ENCODE peak calls at places on chromosome 17, in six cellular contexts. One of them, this sample, is unnamed.
A peak's percentile ranks its signal among the peaks of the same experiment; 100 is the strongest.

GRCh38 chr17:79388556-79389295 is 222.1 kb downstream of the RBFOX3 start:
- DNase-seq in AG10803: peak; percentile 38
- DNase-seq in A549: peak; percentile 93
- DNase-seq in astrocyte of the spinal cord: peak; percentile 12
- DNase-seq in prostate gland: peak; percentile 39
- DNase-seq in lower leg skin: no peak
- DNase-seq in this sample: peak; percentile 19

GRCh38 chr17:50993544-50993943 is 127.1 kb downstream of the SPAG9 start:
- DNase-seq in AG10803: no peak
- DNase-seq in A549: no peak
- DNase-seq in astrocyte of the spinal cord: no peak
- DNase-seq in prostate gland: no peak
- DNase-seq in lower leg skin: no peak
- DNase-seq in this sample: no peak

GRCh38 chr17:75601057-75601987 is 13.7 kb downstream of the MYO15B start:
- DNase-seq in AG10803: peak; percentile 20
- DNase-seq in A549: peak; percentile 82
- DNase-seq in astrocyte of the spinal cord: no peak
- DNase-seq in prostate gland: no peak
- DNase-seq in lower leg skin: no peak
- DNase-seq in this sample: peak; percentile 29

GRCh38 chr17:46811978-46812583 is 6.4 kb downstream of the WNT3 start:
- DNase-seq in AG10803: peak; percentile 88
- DNase-seq in A549: no peak
- DNase-seq in astrocyte of the spinal cord: peak; percentile 54
- DNase-seq in prostate gland: no peak
- DNase-seq in lower leg skin: no peak
- DNase-seq in this sample: peak; percentile 44

GRCh38 chr17:43118679-43119615 is 6.2 kb downstream of the BRCA1 start:
- DNase-seq in AG10803: no peak
- DNase-seq in A549: no peak
- DNase-seq in astrocyte of the spinal cord: no peak
- DNase-seq in prostate gland: no peak
- DNase-seq in lower leg skin: no peak
- DNase-seq in this sample: peak; percentile 40

GRCh38 chr17:40068129-40068581 is 5.4 kb downstream of the THRA start:
- DNase-seq in AG10803: no peak
- DNase-seq in A549: no peak
- DNase-seq in astrocyte of the spinal cord: no peak
- DNase-seq in prostate gland: no peak
- DNase-seq in lower leg skin: no peak
- DNase-seq in this sample: no peak

GRCh38 chr17:48023408-48024148 is 14.0 kb downstream of the COPZ2 start:
- DNase-seq in AG10803: peak; percentile 77
- DNase-seq in A549: peak; percentile 91
- DNase-seq in astrocyte of the spinal cord: peak; percentile 59
- DNase-seq in prostate gland: peak; percentile 87
- DNase-seq in lower leg skin: peak; percentile 95
- DNase-seq in this sample: no peak

GRCh38 chr17:47802341-47803022 is 19.1 kb downstream of the OSBPL7 start:
- DNase-seq in AG10803: peak; percentile 22
- DNase-seq in A549: peak; percentile 92
- DNase-seq in astrocyte of the spinal cord: peak; percentile 48
- DNase-seq in prostate gland: peak; percentile 32
- DNase-seq in lower leg skin: peak; percentile 82
- DNase-seq in this sample: peak; percentile 48

GRCh38 chr17:80983545-80983944 is 8.1 kb upstream of the CHMP6 start:
- DNase-seq in AG10803: no peak
- DNase-seq in A549: no peak
- DNase-seq in astrocyte of the spinal cord: no peak
- DNase-seq in prostate gland: no peak
- DNase-seq in lower leg skin: no peak
- DNase-seq in this sample: no peak

GRCh38 chr17:7476951-7477350 is 2.5 kb downstream of the ZBTB4 start:
- DNase-seq in AG10803: no peak
- DNase-seq in A549: no peak
- DNase-seq in astrocyte of the spinal cord: no peak
- DNase-seq in prostate gland: no peak
- DNase-seq in lower leg skin: no peak
- DNase-seq in this sample: no peak

GRCh38 chr17:31549121-31549524 is 157.6 kb downstream of the RAB11FIP4 start:
- DNase-seq in AG10803: no peak
- DNase-seq in A549: peak; percentile 70
- DNase-seq in astrocyte of the spinal cord: no peak
- DNase-seq in prostate gland: no peak
- DNase-seq in lower leg skin: no peak
- DNase-seq in this sample: no peak

GRCh38 chr17:50101346-50102163 is 6.4 kb downstream of the PDK2 start:
- DNase-seq in AG10803: peak; percentile 64
- DNase-seq in A549: no peak
- DNase-seq in astrocyte of the spinal cord: no peak
- DNase-seq in prostate gland: no peak
- DNase-seq in lower leg skin: no peak
- DNase-seq in this sample: peak; percentile 67

GRCh38 chr17:49508061-49508865 is 13.2 kb downstream of the NGFR start:
- DNase-seq in AG10803: peak; percentile 58
- DNase-seq in A549: peak; percentile 78
- DNase-seq in astrocyte of the spinal cord: no peak
- DNase-seq in prostate gland: peak; percentile 90
- DNase-seq in lower leg skin: no peak
- DNase-seq in this sample: peak; percentile 48

GRCh38 chr17:10041916-10042588 is 137.0 kb upstream of the RCVRN start:
- DNase-seq in AG10803: peak; percentile 28
- DNase-seq in A549: no peak
- DNase-seq in astrocyte of the spinal cord: no peak
- DNase-seq in prostate gland: no peak
- DNase-seq in lower leg skin: no peak
- DNase-seq in this sample: no peak

GRCh38 chr17:4950757-4951204 is at the start of gene ENO3:
- DNase-seq in AG10803: no peak
- DNase-seq in A549: peak; percentile 40
- DNase-seq in astrocyte of the spinal cord: no peak
- DNase-seq in prostate gland: no peak
- DNase-seq in lower leg skin: no peak
- DNase-seq in this sample: no peak

GRCh38 chr17:17740627-17741237 is 59.5 kb downstream of the RAI1 start:
- DNase-seq in AG10803: no peak
- DNase-seq in A549: no peak
- DNase-seq in astrocyte of the spinal cord: peak; percentile 31
- DNase-seq in prostate gland: no peak
- DNase-seq in lower leg skin: no peak
- DNase-seq in this sample: no peak

GRCh38 chr17:42797067-42798007 is 1.2 kb downstream of the COA3 start:
- DNase-seq in AG10803: no peak
- DNase-seq in A549: no peak
- DNase-seq in astrocyte of the spinal cord: no peak
- DNase-seq in prostate gland: no peak
- DNase-seq in lower leg skin: no peak
- DNase-seq in this sample: no peak

GRCh38 chr17:35293151-35293837 is 50.4 kb downstream of the SLFN5 start:
- DNase-seq in AG10803: peak; percentile 44
- DNase-seq in A549: no peak
- DNase-seq in astrocyte of the spinal cord: no peak
- DNase-seq in prostate gland: no peak
- DNase-seq in lower leg skin: no peak
- DNase-seq in this sample: no peak

GRCh38 chr17:12773153-12773552 is 16.1 kb upstream of the ARHGAP44 start:
- DNase-seq in AG10803: no peak
- DNase-seq in A549: no peak
- DNase-seq in astrocyte of the spinal cord: no peak
- DNase-seq in prostate gland: no peak
- DNase-seq in lower leg skin: no peak
- DNase-seq in this sample: no peak

GRCh38 chr17:47120521-47121095 is 68.5 kb downstream of the CDC27 start:
- DNase-seq in AG10803: peak; percentile 60
- DNase-seq in A549: no peak
- DNase-seq in astrocyte of the spinal cord: peak; percentile 40
- DNase-seq in prostate gland: no peak
- DNase-seq in lower leg skin: no peak
- DNase-seq in this sample: peak; percentile 36

GRCh38 chr17:7261377-7262191 is 694 bp downstream of the CLDN7 start:
- DNase-seq in AG10803: no peak
- DNase-seq in A549: no peak
- DNase-seq in astrocyte of the spinal cord: no peak
- DNase-seq in prostate gland: no peak
- DNase-seq in lower leg skin: no peak
- DNase-seq in this sample: no peak

GRCh38 chr17:78952706-78953105 is 27.0 kb downstream of the LGALS3BP start:
- DNase-seq in AG10803: no peak
- DNase-seq in A549: no peak
- DNase-seq in astrocyte of the spinal cord: no peak
- DNase-seq in prostate gland: no peak
- DNase-seq in lower leg skin: no peak
- DNase-seq in this sample: no peak

GRCh38 chr17:78484300-78485159 is 92.7 kb downstream of the DNAH17 start:
- DNase-seq in AG10803: peak; percentile 19
- DNase-seq in A549: peak; percentile 93
- DNase-seq in astrocyte of the spinal cord: no peak
- DNase-seq in prostate gland: no peak
- DNase-seq in lower leg skin: no peak
- DNase-seq in this sample: peak; percentile 2

GRCh38 chr17:79182176-79183160 is 107.8 kb downstream of the ENGASE start:
- DNase-seq in AG10803: no peak
- DNase-seq in A549: no peak
- DNase-seq in astrocyte of the spinal cord: no peak
- DNase-seq in prostate gland: no peak
- DNase-seq in lower leg skin: no peak
- DNase-seq in this sample: no peak

GRCh38 chr17:64262422-64263260 is at the start of gene TEX2:
- DNase-seq in AG10803: no peak
- DNase-seq in A549: peak; percentile 59
- DNase-seq in astrocyte of the spinal cord: peak; percentile 19
- DNase-seq in prostate gland: peak; percentile 54
- DNase-seq in lower leg skin: peak; percentile 93
- DNase-seq in this sample: peak; percentile 28

GRCh38 chr17:48044851-48045250 is 3.3 kb upstream of the NFE2L1 start:
- DNase-seq in AG10803: no peak
- DNase-seq in A549: no peak
- DNase-seq in astrocyte of the spinal cord: no peak
- DNase-seq in prostate gland: no peak
- DNase-seq in lower leg skin: no peak
- DNase-seq in this sample: no peak

GRCh38 chr17:7475764-7476422 is 3.5 kb downstream of the ZBTB4 start:
- DNase-seq in AG10803: peak; percentile 83
- DNase-seq in A549: no peak
- DNase-seq in astrocyte of the spinal cord: no peak
- DNase-seq in prostate gland: no peak
- DNase-seq in lower leg skin: peak; percentile 95
- DNase-seq in this sample: peak; percentile 83

GRCh38 chr17:7856081-7856791 is 1.1 kb downstream of the NAA38 start:
- DNase-seq in AG10803: peak; percentile 20
- DNase-seq in A549: no peak
- DNase-seq in astrocyte of the spinal cord: peak; percentile 12
- DNase-seq in prostate gland: peak; percentile 53
- DNase-seq in lower leg skin: peak; percentile 90
- DNase-seq in this sample: no peak

GRCh38 chr17:49359990-49360795 is 1.9 kb downstream of the ZNF652 start:
- DNase-seq in AG10803: no peak
- DNase-seq in A549: no peak
- DNase-seq in astrocyte of the spinal cord: no peak
- DNase-seq in prostate gland: no peak
- DNase-seq in lower leg skin: peak; percentile 72
- DNase-seq in this sample: peak; percentile 42

GRCh38 chr17:28404461-28404811 is 1.6 kb downstream of the SLC46A1 start:
- DNase-seq in AG10803: no peak
- DNase-seq in A549: no peak
- DNase-seq in astrocyte of the spinal cord: no peak
- DNase-seq in prostate gland: no peak
- DNase-seq in lower leg skin: no peak
- DNase-seq in this sample: no peak
- H3K4me3 ChIP-seq in AG10803: no peak overlapping the region
- H3K4me3 ChIP-seq in A549: no peak overlapping the region
- H3K4me3 ChIP-seq in astrocyte of the spinal cord: no peak overlapping the region
- H3K4me3 ChIP-seq in prostate gland: no peak overlapping the region
- H3K4me3 ChIP-seq in lower leg skin: no peak overlapping the region
- H3K4me3 ChIP-seq in this sample: no peak overlapping the region

GRCh38 chr17:76872874-76873221 is 4.6 kb downstream of the MGAT5B start:
- DNase-seq in AG10803: no peak
- DNase-seq in A549: no peak
- DNase-seq in astrocyte of the spinal cord: no peak
- DNase-seq in prostate gland: no peak
- DNase-seq in lower leg skin: no peak
- DNase-seq in this sample: no peak
- H3K4me3 ChIP-seq in AG10803: no peak overlapping the region
- H3K4me3 ChIP-seq in A549: peak overlapping the region; percentile 13
- H3K4me3 ChIP-seq in astrocyte of the spinal cord: no peak overlapping the region
- H3K4me3 ChIP-seq in prostate gland: no peak overlapping the region
- H3K4me3 ChIP-seq in lower leg skin: no peak overlapping the region
- H3K4me3 ChIP-seq in this sample: no peak overlapping the region

DNA sequence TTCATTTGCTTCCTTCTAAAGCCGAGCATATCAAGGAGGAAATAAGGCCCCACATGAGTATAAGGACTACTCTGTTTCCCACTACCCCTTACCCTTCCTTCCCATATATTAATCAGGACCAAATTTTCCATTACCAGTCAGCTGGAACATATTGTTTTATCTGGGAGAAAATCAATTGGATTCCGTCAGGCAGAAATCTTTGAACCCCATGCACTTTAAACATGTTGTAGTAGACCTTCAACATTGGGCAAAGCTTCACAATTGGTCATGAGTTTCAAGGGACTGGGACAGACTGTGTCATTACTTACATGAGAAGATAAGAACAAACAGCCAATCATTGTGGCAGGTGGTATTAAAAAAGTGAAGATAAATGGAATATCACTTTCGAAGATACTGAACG is 70.3 kb downstream of the ABCA8 start:
- DNase-seq in AG10803: no peak
- DNase-seq in A549: no peak
- DNase-seq in astrocyte of the spinal cord: no peak
- DNase-seq in prostate gland: no peak
- DNase-seq in lower leg skin: no peak
- DNase-seq in this sample: no peak
- H3K4me3 ChIP-seq in AG10803: no peak overlapping the region
- H3K4me3 ChIP-seq in A549: no peak overlapping the region
- H3K4me3 ChIP-seq in astrocyte of the spinal cord: no peak overlapping the region
- H3K4me3 ChIP-seq in prostate gland: no peak overlapping the region
- H3K4me3 ChIP-seq in lower leg skin: no peak overlapping the region
- H3K4me3 ChIP-seq in this sample: no peak overlapping the region

GRCh38 chr17:33756021-33756420 is 462.9 kb upstream of the ASIC2 start:
- DNase-seq in AG10803: no peak
- DNase-seq in A549: no peak
- DNase-seq in astrocyte of the spinal cord: no peak
- DNase-seq in prostate gland: no peak
- DNase-seq in lower leg skin: no peak
- DNase-seq in this sample: no peak

GRCh38 chr17:33750943-33751701 is 458.0 kb upstream of the ASIC2 start:
- DNase-seq in AG10803: peak; percentile 55
- DNase-seq in A549: peak; percentile 32
- DNase-seq in astrocyte of the spinal cord: peak; percentile 57
- DNase-seq in prostate gland: peak; percentile 42
- DNase-seq in lower leg skin: peak; percentile 91
- DNase-seq in this sample: peak; percentile 60

GRCh38 chr17:33749171-33749570 is 456.1 kb upstream of the ASIC2 start:
- DNase-seq in AG10803: no peak
- DNase-seq in A549: no peak
- DNase-seq in astrocyte of the spinal cord: no peak
- DNase-seq in prostate gland: no peak
- DNase-seq in lower leg skin: no peak
- DNase-seq in this sample: no peak

GRCh38 chr17:33753452-33753851 is 460.4 kb upstream of the ASIC2 start:
- DNase-seq in AG10803: no peak
- DNase-seq in A549: no peak
- DNase-seq in astrocyte of the spinal cord: no peak
- DNase-seq in prostate gland: no peak
- DNase-seq in lower leg skin: no peak
- DNase-seq in this sample: no peak

GRCh38 chr17:33751702-33752065 is 458.6 kb upstream of the ASIC2 start:
- DNase-seq in AG10803: no peak
- DNase-seq in A549: no peak
- DNase-seq in astrocyte of the spinal cord: no peak
- DNase-seq in prostate gland: no peak
- DNase-seq in lower leg skin: no peak
- DNase-seq in this sample: no peak
- H3K4me3 ChIP-seq in AG10803: peak overlapping the region; percentile 0
- H3K4me3 ChIP-seq in A549: peak overlapping the region; percentile 8
- H3K4me3 ChIP-seq in astrocyte of the spinal cord: no peak overlapping the region
- H3K4me3 ChIP-seq in prostate gland: no peak overlapping the region
- H3K4me3 ChIP-seq in lower leg skin: no peak overlapping the region
- H3K4me3 ChIP-seq in this sample: no peak overlapping the region

This sample was measured in fibroblast of villous mesenchyme.